ENCODE peak calls at places on chromosomes 5 and 9, in eight cellular contexts. C is GM23248, X is NT2/D1, G is cardiac muscle cell, E is astrocyte, F is small intestine, Q is upper lobe of left lung, N is GM23338. O is an unnamed sample. For H3K27me3 and H3K4me1, the result is how much of the 10 kb centered on the place peaks cover.

GRCh38 chr9:3507395-3508077 is 18.3 kb downstream of the RFX3 start:
- DNase-seq in C (no peak), X (no peak), G (no peak), E (no peak), F (no peak), Q (no peak), N (no peak), O (no peak)

GRCh38 chr9:20117985-20118384 is 329.1 kb upstream of the SLC24A2 start:
- DNase-seq in C (no peak), X (no peak), G (no peak), E (no peak), F (peak), Q (no peak), N (no peak), O (no peak)

GRCh38 chr5:77230727-77231469 is 20.4 kb downstream of the PDE8B start:
- DNase-seq in C (peak), X (no peak), G (no peak), E (no peak), F (no peak), Q (no peak), N (peak), O (no peak)

GRCh38 chr5:155260798-155261197 is 247.2 kb downstream of the KIF4B start:
- DNase-seq in C (no peak), X (no peak), G (peak), E (no peak), F (no peak), Q (no peak), N (peak), O (peak)

GRCh38 chr5:142888469-142889085 is 118.4 kb downstream of the ARHGAP26 start:
- DNase-seq in C (peak), X (no peak), G (peak), E (no peak), F (peak), Q (no peak), N (peak), O (peak)

GRCh38 chr9:116405321-116405720 is 251.7 kb downstream of the PAPPA start:
- DNase-seq in C (no peak), X (no peak), G (no peak), E (no peak), F (no peak), Q (no peak), N (no peak), O (no peak)

GRCh38 chr5:14156611-14157493 is 13.7 kb downstream of the TRIO start:
- DNase-seq in C (peak), X (no peak), G (no peak), E (peak), F (no peak), Q (no peak), N (no peak), O (peak)

GRCh38 chr5:124825250-124825982 is 79.0 kb upstream of the ZNF608 start:
- DNase-seq in C (no peak), X (no peak), G (no peak), E (no peak), F (no peak), Q (no peak), N (no peak), O (no peak)

GRCh38 chr5:37962389-37962788 is 122.5 kb upstream of the GDNF start:
- DNase-seq in C (no peak), X (no peak), G (no peak), E (no peak), F (no peak), Q (no peak), N (no peak), O (no peak)

GRCh38 chr5:1857256-1857600 is 25.5 kb downstream of the IRX4 start:
- DNase-seq in C (no peak), X (no peak), G (no peak), E (no peak), F (no peak), Q (peak), N (peak), O (no peak)

GRCh38 chr5:1855075-1855474 is 27.6 kb downstream of the IRX4 start:
- DNase-seq in C (no peak), X (no peak), G (no peak), E (no peak), F (no peak), Q (no peak), N (no peak), O (no peak)

GRCh38 chr5:1856596-1857255 is 26.0 kb downstream of the IRX4 start:
- DNase-seq in C (no peak), X (no peak), G (no peak), E (no peak), F (no peak), Q (peak), N (peak), O (no peak)

GRCh38 chr5:1853531-1853930 is 29.2 kb downstream of the IRX4 start:
- DNase-seq in C (no peak), X (no peak), G (no peak), E (no peak), F (no peak), Q (no peak), N (no peak), O (no peak)

GRCh38 chr5:1855573-1855972 is 27.2 kb downstream of the IRX4 start:
- DNase-seq in C (no peak), X (no peak), G (no peak), E (no peak), F (no peak), Q (peak), N (no peak), O (no peak)
- H3K27me3 ChIP-seq in C (under half), X (under half), G (under half), E (under half), F (under half), Q (under half), N (under half), O (under half)

DNA sequence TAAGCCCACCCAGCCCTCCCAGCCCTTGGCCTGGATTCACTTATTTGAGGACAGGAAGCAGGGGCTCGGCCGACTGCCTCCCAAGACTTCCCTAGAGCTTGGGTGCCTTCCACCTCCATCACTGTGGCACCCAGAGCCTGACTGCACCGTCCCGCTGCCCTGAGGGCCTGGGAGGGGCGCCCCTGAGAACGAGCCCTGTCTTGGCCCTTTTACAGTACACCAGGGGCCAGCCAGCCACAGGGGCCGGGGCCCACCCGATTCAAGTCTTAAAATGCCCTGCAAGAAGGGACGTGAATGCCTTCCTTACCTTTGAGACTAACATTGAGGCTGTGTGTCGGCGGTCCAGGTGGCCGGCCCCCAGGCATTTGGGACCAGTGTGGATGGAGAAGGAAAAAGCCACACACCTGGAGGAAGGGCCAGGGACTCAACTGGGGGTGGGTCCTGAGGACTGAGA is 16.9 kb downstream of the FAM78A start:
- DNase-seq in C (no peak), X (no peak), G (no peak), E (no peak), F (no peak), Q (peak), N (peak), O (no peak)
- H3K4me1 ChIP-seq in C (under half), X (under half), G (under half), E (under half), F (under half), Q (under half), N (under half), O (under half)

DNA sequence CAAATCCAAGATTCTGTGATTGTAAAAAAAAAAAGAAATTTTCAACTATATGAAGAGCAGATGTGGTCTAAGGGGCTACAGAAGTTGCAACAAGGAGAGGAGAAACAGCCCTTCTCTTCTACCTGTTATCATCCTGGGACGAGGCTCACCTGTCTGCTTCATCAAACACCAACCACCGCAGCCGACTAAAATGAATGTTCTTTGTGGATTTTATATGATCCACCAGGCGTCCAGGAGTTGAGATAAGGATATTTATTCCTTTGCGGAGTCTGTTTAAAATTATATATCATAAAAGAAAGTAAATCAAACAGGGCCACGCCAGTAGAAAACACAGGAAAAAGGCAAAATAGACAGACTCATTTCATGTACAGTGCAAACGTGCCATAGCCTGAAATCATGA is 21.5 kb downstream of the DDX31 start:
- DNase-seq in C (no peak), X (no peak), G (no peak), E (no peak), F (no peak), Q (no peak), N (no peak), O (no peak)
- H3K4me3 ChIP-seq in C (no peak), X (no peak), G (no peak), E (no peak), F (no peak), Q (no peak), N (no peak), O (no peak)

GRCh38 chr5:15683332-15683731 is 183.4 kb downstream of the FBXL7 start:
- DNase-seq in C (no peak), X (no peak), G (peak), E (no peak), F (no peak), Q (no peak), N (peak), O (no peak)
- H3K27me3 ChIP-seq in C (under half), X (under half), G (under half), E (under half), F (under half), Q (under half), N (under half), O (under half)

O was measured in HAP-1.